ENCODE peak calls at places on chromosomes 6 and 20, in ten cellular contexts. J, O, P, X, T, N, R, C, H and A are unnamed samples.

GRCh38 chr20:38514185-38514584 is 41.5 kb downstream of the RALGAPB start:
- DNase-seq in J (no peak), O (no peak), P (no peak), X (no peak), T (no peak), N (no peak), R (no peak), C (no peak), H (no peak), A (no peak)

GRCh38 chr6:18978330-18979128 is 591.4 kb downstream of the RNF144B start:
- DNase-seq in J (no peak), O (peak), P (no peak), X (peak), T (no peak), N (no peak), R (no peak), C (peak), H (no peak), A (peak)

GRCh38 chr6:17311595-17312311 is 30.6 kb downstream of the RBM24 start:
- DNase-seq in J (peak), O (peak), P (no peak), X (no peak), T (peak), N (no peak), R (no peak), C (peak), H (no peak), A (peak)

GRCh38 chr20:5806457-5807263 is 56.5 kb downstream of the SHLD1 start:
- DNase-seq in J (no peak), O (no peak), P (no peak), X (peak), T (no peak), N (no peak), R (no peak), C (no peak), H (no peak), A (no peak)

GRCh38 chr6:166258854-166259276 is 49.3 kb downstream of the PRR18 start:
- DNase-seq in J (no peak), O (no peak), P (peak), X (no peak), T (no peak), N (no peak), R (no peak), C (no peak), H (no peak), A (no peak)

GRCh38 chr6:43009124-43009523 is 4.6 kb downstream of the MEA1 start:
- DNase-seq in J (peak), O (peak), P (no peak), X (peak), T (peak), N (no peak), R (no peak), C (peak), H (peak), A (peak)

GRCh38 chr6:20610636-20611200 is 76.5 kb downstream of the CDKAL1 start:
- DNase-seq in J (peak), O (no peak), P (no peak), X (no peak), T (peak), N (no peak), R (no peak), C (peak), H (no peak), A (peak)

GRCh38 chr20:59598625-59599310 is 5.6 kb upstream of the PHACTR3 start:
- DNase-seq in J (peak), O (no peak), P (no peak), X (peak), T (peak), N (no peak), R (no peak), C (no peak), H (peak), A (peak)

GRCh38 chr20:37657924-37658800 is 35.7 kb upstream of the CTNNBL1 start:
- DNase-seq in J (no peak), O (no peak), P (no peak), X (no peak), T (no peak), N (no peak), R (no peak), C (no peak), H (no peak), A (no peak)

GRCh38 chr20:35648836-35649235 is 15.9 kb downstream of the CPNE1 start:
- DNase-seq in J (peak), O (no peak), P (no peak), X (no peak), T (no peak), N (no peak), R (no peak), C (peak), H (peak), A (peak)

GRCh38 chr20:45892828-45893500 is 1.8 kb downstream of the CTSA start:
- DNase-seq in J (no peak), O (no peak), P (no peak), X (no peak), T (no peak), N (no peak), R (no peak), C (no peak), H (no peak), A (peak)

GRCh38 chr20:11549172-11550117 is 368.2 kb upstream of the BTBD3 start:
- DNase-seq in J (no peak), O (no peak), P (no peak), X (no peak), T (no peak), N (no peak), R (no peak), C (no peak), H (no peak), A (no peak)

GRCh38 chr6:143934867-143935266 is 70.6 kb downstream of the ZC2HC1B start:
- DNase-seq in J (no peak), O (no peak), P (no peak), X (no peak), T (no peak), N (no peak), R (no peak), C (no peak), H (no peak), A (no peak)

GRCh38 chr6:123945386-123945785 is 141.7 kb downstream of the NKAIN2 start:
- DNase-seq in J (no peak), O (no peak), P (no peak), X (no peak), T (no peak), N (no peak), R (no peak), C (no peak), H (no peak), A (no peak)

GRCh38 chr20:46011631-46012482 is 3.1 kb downstream of the MMP9 start:
- DNase-seq in J (peak), O (peak), P (no peak), X (peak), T (peak), N (no peak), R (no peak), C (peak), H (peak), A (peak)

GRCh38 chr6:96101564-96101963 is 85.8 kb downstream of the FUT9 start:
- DNase-seq in J (no peak), O (no peak), P (no peak), X (no peak), T (no peak), N (no peak), R (no peak), C (no peak), H (no peak), A (no peak)

GRCh38 chr6:106178900-106179299 is 92.8 kb downstream of the PRDM1 start:
- DNase-seq in J (no peak), O (no peak), P (no peak), X (no peak), T (no peak), N (no peak), R (no peak), C (no peak), H (no peak), A (no peak)

GRCh38 chr6:74287932-74288331 is 591.9 kb downstream of the CD109 start:
- DNase-seq in J (no peak), O (peak), P (no peak), X (no peak), T (no peak), N (no peak), R (no peak), C (no peak), H (no peak), A (no peak)

GRCh38 chr6:106360410-106360988 is at the start of gene CRYBG1:
- DNase-seq in J (no peak), O (no peak), P (no peak), X (peak), T (peak), N (no peak), R (no peak), C (peak), H (peak), A (peak)

GRCh38 chr20:37397076-37397953 is 51.4 kb downstream of the SRC start:
- DNase-seq in J (no peak), O (no peak), P (no peak), X (peak), T (peak), N (no peak), R (no peak), C (no peak), H (no peak), A (peak)

GRCh38 chr6:3228046-3228671 is 706 bp upstream of the TUBB2B start:
- DNase-seq in J (no peak), O (no peak), P (no peak), X (peak), T (no peak), N (no peak), R (no peak), C (no peak), H (no peak), A (no peak)

GRCh38 chr6:36746251-36746650 is 48.6 kb downstream of the RAB44 start:
- DNase-seq in J (no peak), O (no peak), P (no peak), X (no peak), T (no peak), N (no peak), R (no peak), C (no peak), H (no peak), A (no peak)

GRCh38 chr20:43558412-43559146 is at the start of gene SGK2:
- DNase-seq in J (peak), O (no peak), P (no peak), X (no peak), T (peak), N (no peak), R (no peak), C (peak), H (peak), A (no peak)

GRCh38 chr6:165573671-165574070 is 89.4 kb downstream of the PDE10A start:
- DNase-seq in J (peak), O (peak), P (no peak), X (no peak), T (no peak), N (peak), R (no peak), C (peak), H (peak), A (peak)

GRCh38 chr6:113672691-113673149 is 184.4 kb upstream of the MARCKS start:
- DNase-seq in J (peak), O (peak), P (peak), X (no peak), T (peak), N (no peak), R (no peak), C (peak), H (peak), A (no peak)

GRCh38 chr6:31758281-31758680 is 4.2 kb upstream of the SAPCD1 start:
- DNase-seq in J (no peak), O (no peak), P (no peak), X (no peak), T (no peak), N (no peak), R (no peak), C (no peak), H (no peak), A (no peak)

GRCh38 chr20:22999756-23000155 is 35.4 kb upstream of the SSTR4 start:
- DNase-seq in J (no peak), O (no peak), P (no peak), X (no peak), T (no peak), N (no peak), R (no peak), C (peak), H (no peak), A (peak)

GRCh38 chr6:113359155-113360140 is 497.7 kb upstream of the MARCKS start:
- DNase-seq in J (peak), O (peak), P (no peak), X (no peak), T (peak), N (no peak), R (no peak), C (no peak), H (peak), A (peak)

GRCh38 chr6:45611502-45611901 is 233.8 kb upstream of the SUPT3H start:
- DNase-seq in J (no peak), O (no peak), P (no peak), X (no peak), T (no peak), N (no peak), R (no peak), C (no peak), H (no peak), A (no peak)

GRCh38 chr20:44066645-44067606 is 120.1 kb downstream of the JPH2 start:
- DNase-seq in J (no peak), O (no peak), P (no peak), X (no peak), T (no peak), N (no peak), R (no peak), C (no peak), H (peak), A (no peak)

GRCh38 chr6:135038335-135038734 is 16.3 kb downstream of the HBS1L start:
- DNase-seq in J (no peak), O (no peak), P (no peak), X (no peak), T (no peak), N (no peak), R (no peak), C (no peak), H (no peak), A (no peak)

GRCh38 chr20:17390655-17391054 is 140.5 kb downstream of the BFSP1 start:
- DNase-seq in J (no peak), O (no peak), P (no peak), X (no peak), T (no peak), N (no peak), R (no peak), C (no peak), H (no peak), A (no peak)

GRCh38 chr6:127484207-127484858 is 25.1 kb upstream of the KIAA0408 start:
- DNase-seq in J (peak), O (no peak), P (no peak), X (no peak), T (peak), N (peak), R (peak), C (peak), H (no peak), A (peak)

GRCh38 chr6:89840538-89840937 is 10.9 kb downstream of the CASP8AP2 start:
- DNase-seq in J (peak), O (no peak), P (no peak), X (no peak), T (peak), N (no peak), R (no peak), C (peak), H (no peak), A (peak)

GRCh38 chr6:158521759-158522158 is 38.1 kb upstream of the TMEM181 start:
- DNase-seq in J (no peak), O (no peak), P (no peak), X (no peak), T (no peak), N (no peak), R (no peak), C (no peak), H (no peak), A (no peak)

GRCh38 chr6:101776919-101777350 is 383.4 kb downstream of the GRIK2 start:
- DNase-seq in J (no peak), O (no peak), P (no peak), X (no peak), T (no peak), N (no peak), R (no peak), C (no peak), H (no peak), A (no peak)

GRCh38 chr20:5535211-5535756 is 214.9 kb upstream of the SHLD1 start:
- DNase-seq in J (peak), O (no peak), P (no peak), X (no peak), T (peak), N (no peak), R (peak), C (peak), H (no peak), A (peak)

GRCh38 chr6:33279971-33280511 is 3.1 kb downstream of the B3GALT4 start:
- DNase-seq in J (peak), O (no peak), P (no peak), X (peak), T (peak), N (no peak), R (no peak), C (peak), H (no peak), A (peak)

GRCh38 chr6:10641494-10641893 is 52.9 kb downstream of the C6orf52 start:
- DNase-seq in J (no peak), O (no peak), P (no peak), X (no peak), T (no peak), N (no peak), R (no peak), C (no peak), H (no peak), A (no peak)

DNA sequence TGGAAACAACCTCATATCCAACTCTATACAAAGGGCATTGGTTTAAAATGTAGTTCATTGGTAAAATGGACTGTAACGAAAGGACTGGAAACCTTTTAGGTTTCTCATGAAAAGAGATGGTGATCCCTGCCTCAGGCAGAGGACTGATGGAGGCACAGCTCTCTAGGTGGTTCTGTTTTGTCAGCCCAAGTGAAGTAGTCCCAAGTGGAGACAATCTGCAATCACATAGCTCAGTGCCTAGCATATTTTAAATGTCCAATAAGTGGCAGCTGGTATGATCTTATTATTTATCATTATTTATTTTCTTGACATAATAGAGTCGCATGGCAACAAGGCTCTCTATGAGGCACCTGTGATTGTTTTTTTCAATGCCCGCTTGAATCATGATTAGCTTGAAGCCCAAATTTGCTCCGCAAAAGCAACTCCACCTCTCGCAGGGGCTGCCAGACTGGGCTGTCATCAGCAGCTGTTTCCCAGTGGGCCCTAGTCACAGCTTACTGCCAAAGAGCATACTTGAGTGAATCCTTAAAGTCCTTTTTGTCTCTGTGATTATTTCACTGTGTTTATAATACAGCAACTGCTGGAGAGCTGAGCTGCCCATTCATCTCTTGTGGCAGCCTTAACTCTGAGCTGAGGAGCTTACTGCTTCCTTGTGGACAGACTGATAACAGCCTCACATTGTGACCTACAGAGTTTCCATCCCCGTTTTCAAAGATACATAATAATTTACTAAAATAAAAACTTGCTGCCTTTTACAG is 19.7 kb upstream of the ENPP1 start:
- DNase-seq in J (peak), O (no peak), P (no peak), X (peak), T (peak), N (no peak), R (no peak), C (peak), H (no peak), A (peak)
- TF ChIP-seq CTCF in J (peak), O (no peak), P (no peak), X (peak), T (peak), N (peak), R (peak), C (peak), H (no peak), A (peak)

DNA sequence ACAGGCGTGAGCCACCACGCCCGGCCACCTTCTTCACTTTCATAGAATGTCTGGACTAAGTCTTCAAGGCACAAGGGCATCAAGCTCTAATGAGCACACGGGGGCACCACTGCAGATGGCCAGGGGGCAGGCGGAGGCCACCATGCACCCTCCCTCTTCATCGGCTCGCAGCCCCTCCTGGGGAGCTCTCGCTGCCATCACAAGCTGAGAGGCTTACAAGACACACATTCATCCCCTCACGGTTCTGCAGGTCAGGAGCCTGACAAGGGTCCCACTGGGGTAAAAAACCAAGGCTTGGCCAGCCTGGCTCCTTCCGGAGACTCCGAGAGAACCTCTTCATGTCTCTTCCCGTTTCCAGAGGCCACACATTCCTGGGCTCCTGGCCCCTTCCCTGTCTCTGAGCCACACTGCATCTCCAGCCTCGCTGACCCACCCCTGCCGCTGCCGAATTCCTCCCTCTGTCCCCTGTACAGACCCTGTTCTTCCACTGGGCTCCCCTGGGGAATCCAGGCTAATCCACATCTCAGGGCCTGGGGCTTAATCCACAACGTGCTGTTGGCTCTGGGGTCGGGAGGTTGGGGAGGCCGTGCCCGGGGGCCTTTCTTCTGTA is 19.8 kb downstream of the DLL1 start:
- DNase-seq in J (no peak), O (no peak), P (no peak), X (no peak), T (no peak), N (no peak), R (no peak), C (no peak), H (no peak), A (no peak)
- H3K4me3 ChIP-seq in J (no peak), O (no peak), P (no peak), X (no peak), T (no peak), N (no peak), R (no peak), C (no peak), H (no peak), A (no peak)

GRCh38 chr6:130206474-130206873 is 16.3 kb downstream of the SAMD3 start:
- DNase-seq in J (no peak), O (no peak), P (no peak), X (no peak), T (no peak), N (no peak), R (no peak), C (no peak), H (no peak), A (no peak)
- TF ChIP-seq CTCF in J (no peak), O (no peak), P (no peak), X (no peak), T (no peak), N (no peak), R (no peak), C (no peak), H (no peak), A (no peak)

GRCh38 chr6:25251426-25251825 is 27.7 kb upstream of the CARMIL1 start:
- DNase-seq in J (no peak), O (no peak), P (no peak), X (no peak), T (no peak), N (no peak), R (no peak), C (no peak), H (no peak), A (no peak)
- H3K4me3 ChIP-seq in J (no peak), O (no peak), P (no peak), X (no peak), T (no peak), N (no peak), R (no peak), C (no peak), H (no peak), A (no peak)